ENCODE peak calls at places on chromosome 19, in eight cellular contexts. A, D, B, G, I, X, E and T are unnamed samples.

GRCh38 chr19:32372726-32373613 is 27.6 kb downstream of the ZNF507 start:
- DNase-seq in G (peak; percentile 50), A (no peak), E (no peak), I (no peak), X (no peak), B (no peak), D (no peak), T (peak; percentile 16)

GRCh38 chr19:5292453-5292842 is 48.2 kb downstream of the PTPRS start:
- DNase-seq in G (no peak), I (no peak), B (peak; percentile 11), E (no peak), X (no peak), A (peak; percentile 43), D (no peak), T (no peak)

GRCh38 chr19:34269081-34269480 is 14.7 kb downstream of the GARRE1 start:
- DNase-seq in G (no peak), E (no peak), I (no peak), D (no peak), B (peak; percentile 21), X (no peak), A (no peak), T (no peak)

GRCh38 chr19:28208745-28209144 is 1004.2 kb downstream of the UQCRFS1 start:
- DNase-seq in G (peak; percentile 27), X (no peak), E (no peak), B (no peak), A (peak; percentile 9), D (no peak), I (no peak), T (no peak)

GRCh38 chr19:38596057-38596981 is 21.4 kb downstream of the MAP4K1 start:
- DNase-seq in A (no peak), X (peak; percentile 95), B (peak; percentile 46), I (no peak), D (peak; percentile 95), G (no peak), E (peak; percentile 28), T (no peak)

GRCh38 chr19:5028229-5028886 is 59.4 kb downstream of the KDM4B start:
- DNase-seq in D (no peak), E (no peak), B (no peak), G (no peak), I (no peak), X (no peak), A (no peak), T (no peak)

GRCh38 chr19:5803752-5804515 is 933 bp upstream of the NRTN start:
- DNase-seq in A (peak; percentile 91), I (peak; percentile 56), D (peak; percentile 99), G (peak; percentile 73), B (peak; percentile 97), E (peak; percentile 69), X (peak; percentile 97), T (peak; percentile 81)

GRCh38 chr19:30135358-30135757 is 193.3 kb downstream of the URI1 start:
- DNase-seq in G (no peak), E (no peak), D (no peak), I (no peak), B (no peak), A (no peak), X (no peak), T (no peak)

GRCh38 chr19:48618278-48618915 is 581 bp downstream of the RPL18 start:
- DNase-seq in G (no peak), E (no peak), X (no peak), I (no peak), B (no peak), D (no peak), A (no peak), T (no peak)

GRCh38 chr19:10552596-10553053 is 8.9 kb downstream of the ATG4D start:
- DNase-seq in D (no peak), A (no peak), B (peak; percentile 46), X (no peak), E (no peak), I (no peak), G (peak; percentile 34), T (no peak)

GRCh38 chr19:53849237-53849676 is 18.4 kb upstream of the MYADM start:
- DNase-seq in I (no peak), A (no peak), D (no peak), E (no peak), X (no peak), G (peak; percentile 98), B (no peak), T (peak; percentile 87)

GRCh38 chr19:38808741-38809140 is 4.0 kb downstream of the LGALS4 start:
- DNase-seq in I (no peak), B (no peak), E (no peak), D (no peak), X (no peak), A (no peak), G (no peak), T (no peak)

GRCh38 chr19:12555456-12555930 is 4.2 kb upstream of the ZNF564 start:
- DNase-seq in G (no peak), E (no peak), B (no peak), X (no peak), D (no peak), I (no peak), A (no peak), T (no peak)

GRCh38 chr19:31253816-31254551 is 95.3 kb downstream of the TSHZ3 start:
- DNase-seq in E (no peak), D (no peak), A (no peak), B (no peak), X (no peak), I (no peak), G (peak; percentile 58), T (no peak)